ENCODE peak calls at places on chromosomes 11 and 22, in five cellular contexts. R, M, C, U and S are unnamed samples.

GRCh38 chr22:43922123-43922522 is 1.5 kb upstream of the PNPLA3 start:
- DNase-seq in R (no peak), M (no peak), C (no peak), U (no peak), S (no peak)

GRCh38 chr22:24083361-24083760 is 72.3 kb downstream of the CABIN1 start:
- DNase-seq in U (no peak), C (no peak), M (no peak), R (no peak), S (no peak)

GRCh38 chr11:116172156-116172555 is 600.6 kb downstream of the BUD13 start:
- DNase-seq in U (no peak), R (no peak), M (no peak), C (no peak), S (no peak)

GRCh38 chr11:134592391-134592990 is 180.4 kb upstream of the B3GAT1 start:
- DNase-seq in C (no peak), U (peak; percentile 84), R (peak; percentile 2), M (no peak), S (peak; percentile 71)

GRCh38 chr22:25626146-25626992 is 61.9 kb downstream of the GRK3 start:
- DNase-seq in M (no peak), C (no peak), U (no peak), R (no peak), S (no peak)

GRCh38 chr22:46110215-46110614 is 40.1 kb upstream of the PPARA start:
- DNase-seq in U (no peak), C (no peak), M (peak; percentile 58), R (peak; percentile 50), S (no peak)

GRCh38 chr11:57213282-57214086 is 23.6 kb downstream of the APLNR start:
- DNase-seq in C (no peak), M (no peak), U (peak; percentile 70), R (no peak), S (peak; percentile 67)

GRCh38 chr11:19508166-19508565 is 204.5 kb upstream of the NAV2 start:
- DNase-seq in R (no peak), M (peak; percentile 9), C (no peak), U (no peak), S (no peak)

GRCh38 chr11:134261626-134262488 is 8.5 kb downstream of the ACAD8 start:
- DNase-seq in C (no peak), R (peak; percentile 32), M (peak; percentile 65), U (peak; percentile 35), S (no peak)

GRCh38 chr22:42691440-42691839 is 29.2 kb downstream of the A4GALT start:
- DNase-seq in M (no peak), U (no peak), C (no peak), R (no peak), S (no peak)

GRCh38 chr11:125410091-125410490 is 86.0 kb downstream of the FEZ1 start:
- DNase-seq in C (no peak), U (peak; percentile 61), M (no peak), R (peak; percentile 61), S (peak; percentile 22)

GRCh38 chr11:43278302-43278956 is 33.4 kb upstream of the API5 start:
- DNase-seq in U (no peak), C (no peak), R (peak; percentile 10), M (peak; percentile 64), S (no peak)
- TF ChIP-seq CTCF in U (peak; percentile 35), C (peak; percentile 57), R (no peak), M (peak; percentile 62), S (peak; percentile 57)

DNA sequence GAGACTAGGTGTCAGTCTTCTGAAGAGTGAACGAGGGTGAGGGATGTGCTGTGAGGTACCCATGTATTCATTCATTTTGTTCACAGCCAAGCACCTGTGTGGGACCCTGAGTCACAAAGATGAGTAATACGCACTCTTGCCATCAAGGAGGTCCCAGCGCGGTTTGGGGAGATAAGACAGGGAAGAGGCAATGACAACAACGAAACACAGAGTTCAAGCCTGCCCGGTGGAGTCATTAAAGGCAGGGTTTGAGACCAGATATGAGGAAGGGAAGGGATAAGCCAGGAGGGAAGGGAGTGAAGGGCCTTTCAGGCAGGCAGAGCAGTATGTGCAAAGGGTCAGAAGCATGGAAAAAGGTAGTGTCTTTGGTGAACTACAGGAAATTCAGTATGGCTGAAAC is 4.6 kb downstream of the DCHS1 start:
- DNase-seq in M (peak; percentile 58), U (no peak), R (peak; percentile 23), C (no peak), S (no peak)
- TF ChIP-seq CTCF in M (no peak), U (no peak), R (no peak), C (no peak), S (no peak)

GRCh38 chr11:96110302-96110701 is 186.4 kb upstream of the MTMR2 start:
- DNase-seq in M (no peak), C (no peak), R (no peak), U (no peak), S (no peak)
- TF ChIP-seq CTCF in M (no peak), C (no peak), R (peak; percentile 6), U (no peak), S (no peak)

GRCh38 chr11:112511271-112511670 is 250.6 kb upstream of the PLET1 start:
- DNase-seq in U (no peak), R (peak; percentile 92), M (no peak), C (no peak), S (no peak)
- TF ChIP-seq CTCF in U (no peak), R (peak; percentile 41), M (no peak), C (no peak), S (no peak)

GRCh38 chr11:61960532-61960931 is 6.9 kb downstream of the FTH1 start:
- DNase-seq in M (no peak), C (no peak), U (no peak), R (no peak), S (no peak)
- TF ChIP-seq CTCF in M (no peak), C (no peak), U (no peak), R (no peak), S (no peak)